ENCODE peak calls at places on chromosomes 11 and 22, in ten cellular contexts. X is AG10803, B is fibroblast of mammary gland, R is BJ, E is GM06990, M is coronary artery, T is epithelial cell of esophagus, L is transverse colon, W is choroid plexus epithelial cell, N is cardiac fibroblast. H is an unnamed sample.

GRCh38 chr11:105673089-105673488 is 63.2 kb downstream of the GRIA4 start:
- DNase-seq in R (no peak), E (no peak), X (peak), W (peak), N (peak), B (peak), M (no peak), T (peak), L (no peak), H (peak)

GRCh38 chr22:33271390-33272161 is 213.4 kb upstream of the SYN3 start:
- DNase-seq in L (peak), X (peak), B (peak), M (peak), N (peak), R (no peak), E (peak), T (no peak), W (peak), H (peak)

GRCh38 chr11:12800032-12800671 is 125.9 kb downstream of the TEAD1 start:
- DNase-seq in B (peak), E (no peak), T (peak), X (no peak), M (no peak), L (peak), R (no peak), W (peak), N (peak), H (peak)

GRCh38 chr11:6618117-6619020 is 853 bp downstream of the TPP1 start:
- DNase-seq in L (peak), X (peak), M (no peak), E (peak), N (peak), B (peak), W (peak), T (peak), R (no peak), H (peak)

GRCh38 chr22:39234157-39234793 is 10.5 kb downstream of the PDGFB start:
- DNase-seq in T (no peak), B (no peak), E (no peak), R (no peak), L (no peak), N (peak), X (no peak), W (peak), M (no peak), H (no peak)

GRCh38 chr11:82714346-82715174 is 19.1 kb downstream of the FAM181B start:
- DNase-seq in M (no peak), R (no peak), B (no peak), N (no peak), E (no peak), W (no peak), T (no peak), L (no peak), X (no peak), H (no peak)

GRCh38 chr22:26890870-26891269 is 233.5 kb downstream of the MIAT start:
- DNase-seq in W (no peak), X (no peak), M (peak), T (peak), L (no peak), B (no peak), R (no peak), E (no peak), N (no peak), H (no peak)

GRCh38 chr11:107898270-107898669 is 30.0 kb upstream of the RAB39A start:
- DNase-seq in W (peak), X (peak), T (peak), R (no peak), L (no peak), B (peak), M (no peak), N (peak), E (no peak), H (peak)

GRCh38 chr11:93814966-93815633 is 31.0 kb downstream of the MED17 start:
- DNase-seq in T (no peak), L (no peak), N (no peak), B (no peak), E (no peak), R (no peak), X (no peak), M (no peak), W (no peak), H (peak)

GRCh38 chr11:91397134-91397468 is 827.5 kb upstream of the FAT3 start:
- DNase-seq in R (no peak), M (no peak), L (no peak), B (no peak), N (no peak), W (no peak), T (no peak), X (no peak), E (no peak), H (no peak)

GRCh38 chr11:81449588-81450155 is 1284.0 kb downstream of the FAM181B start:
- DNase-seq in N (no peak), M (no peak), X (no peak), B (peak), T (peak), L (no peak), W (no peak), R (no peak), E (no peak), H (no peak)

GRCh38 chr11:78319453-78319955 is 98.1 kb downstream of the GAB2 start:
- DNase-seq in M (no peak), N (peak), W (no peak), X (peak), T (no peak), R (no peak), E (no peak), B (peak), L (peak), H (peak)

GRCh38 chr22:44154431-44154942 is 26.2 kb upstream of the PARVG start:
- DNase-seq in M (no peak), X (peak), L (no peak), T (no peak), N (peak), B (peak), E (no peak), R (no peak), W (peak), H (no peak)

GRCh38 chr22:17898375-17898774 is 124.1 kb upstream of the BID start:
- DNase-seq in B (no peak), T (no peak), E (no peak), L (no peak), N (no peak), R (no peak), M (no peak), X (no peak), W (no peak), H (no peak)

GRCh38 chr11:133265536-133265935 is 266.8 kb downstream of the OPCML start:
- DNase-seq in W (no peak), E (no peak), R (no peak), B (no peak), L (no peak), M (no peak), N (no peak), X (no peak), T (no peak), H (no peak)

GRCh38 chr11:94623120-94623735 is 56.1 kb downstream of the PIWIL4 start:
- DNase-seq in T (peak), R (peak), M (no peak), X (peak), N (peak), E (no peak), L (peak), B (peak), W (peak), H (peak)

GRCh38 chr11:119702261-119702591 is 26.8 kb downstream of the NECTIN1 start:
- DNase-seq in X (peak), R (no peak), B (peak), T (no peak), W (no peak), E (no peak), N (no peak), L (no peak), M (no peak), H (no peak)

GRCh38 chr11:128399722-128400121 is 187.6 kb downstream of the ETS1 start:
- DNase-seq in M (no peak), N (no peak), E (no peak), W (no peak), T (no peak), R (no peak), X (peak), B (no peak), L (no peak), H (no peak)

GRCh38 chr11:128400382-128401203 is 186.8 kb downstream of the ETS1 start:
- DNase-seq in B (peak), L (no peak), T (no peak), W (no peak), E (no peak), M (no peak), R (peak), N (peak), X (peak), H (peak)

GRCh38 chr11:128398517-128399152 is 188.7 kb downstream of the ETS1 start:
- DNase-seq in L (no peak), N (no peak), R (no peak), E (no peak), M (no peak), X (no peak), B (no peak), W (no peak), T (no peak), H (no peak)

GRCh38 chr11:128397362-128397761 is 190.0 kb downstream of the ETS1 start:
- DNase-seq in N (no peak), L (no peak), E (no peak), X (no peak), B (no peak), W (no peak), M (no peak), R (no peak), T (no peak), H (no peak)

DNA sequence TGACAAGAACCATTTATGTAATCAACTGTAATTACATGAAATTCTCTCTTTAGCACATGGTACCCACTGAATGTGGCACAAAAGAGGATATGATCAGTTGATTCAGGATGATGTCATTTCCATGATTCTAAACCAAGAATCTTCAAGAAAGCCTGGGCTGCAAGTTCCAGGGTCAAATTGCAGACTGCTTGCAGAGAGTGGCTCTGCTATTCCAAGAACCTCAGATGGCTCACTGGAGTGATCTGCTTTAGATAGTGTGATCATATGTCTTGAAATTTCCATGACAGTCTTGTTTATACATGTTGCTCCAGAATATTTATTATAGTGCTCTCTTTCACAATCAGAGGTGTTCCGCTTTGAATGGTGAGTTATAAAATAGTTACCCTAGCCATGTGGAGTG is 188.2 kb downstream of the ETS1 start:
- DNase-seq in N (peak), T (peak), L (no peak), B (peak), W (peak), R (peak), X (peak), M (no peak), E (peak), H (peak)
- H3K4me3 ChIP-seq in N (no peak), T (no peak), L (no peak), B (no peak), W (no peak), R (no peak), X (no peak), M (no peak), E (no peak), H (no peak)

GRCh38 chr11:8333431-8334401 is 70.0 kb upstream of the LMO1 start:
- DNase-seq in M (no peak), N (no peak), E (no peak), L (no peak), R (no peak), X (no peak), T (peak), B (peak), W (peak), H (no peak)
- TF ChIP-seq CTCF in M (no peak), N (no peak), E (no peak), L (no peak), R (no peak), X (no peak), T (no peak), B (no peak), W (no peak), H (no peak)

DNA sequence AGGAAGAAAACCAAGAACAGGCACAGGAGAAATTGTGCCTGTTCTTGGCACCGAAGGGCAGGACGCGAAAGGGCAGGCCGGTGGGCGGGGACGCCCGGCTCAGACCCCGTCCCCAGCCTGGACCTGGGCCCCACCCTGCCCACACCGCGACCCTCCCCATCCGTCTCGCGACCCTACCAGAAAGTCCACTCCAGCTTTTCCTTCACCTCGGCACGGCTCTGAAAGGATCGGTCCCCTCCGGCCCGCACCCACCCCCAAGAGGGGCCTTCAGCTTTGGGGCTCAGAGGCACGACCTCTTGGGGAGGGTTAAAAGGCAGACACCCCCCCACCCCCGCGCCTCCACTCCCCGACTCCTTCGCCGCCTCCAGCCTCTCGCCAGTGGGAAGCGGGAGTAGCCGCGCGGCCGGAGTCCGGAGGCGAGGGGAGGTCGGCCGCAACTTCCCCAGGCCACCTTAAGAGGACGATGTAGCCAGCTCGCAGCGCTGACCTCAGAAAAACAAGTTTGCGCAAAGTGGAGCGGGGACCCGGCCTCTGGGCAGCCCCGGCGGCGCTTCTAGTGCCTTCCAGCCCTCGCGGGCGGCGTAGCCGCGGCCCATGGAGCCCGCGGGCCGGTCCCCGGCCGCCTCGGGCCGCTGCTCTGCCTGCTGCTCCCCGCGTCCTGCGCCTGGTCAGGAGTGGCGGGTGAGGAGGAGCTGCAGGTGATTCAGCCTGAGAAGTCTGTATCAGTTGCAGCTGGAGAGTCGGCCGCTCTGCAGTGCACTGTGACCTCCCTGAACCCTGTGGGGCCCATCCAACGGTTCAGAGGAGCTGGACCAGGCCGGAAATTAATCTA is 4.3 kb downstream of the SEC14L6 start:
- DNase-seq in N (no peak), L (no peak), M (no peak), E (no peak), W (no peak), T (no peak), R (no peak), X (no peak), B (no peak), H (no peak)
- H3K4me3 ChIP-seq in N (peak), L (peak), M (peak), E (no peak), W (peak), T (no peak), R (peak), X (no peak), B (no peak), H (peak)

GRCh38 chr22:41498322-41498721 is 29.4 kb downstream of the ACO2 start:
- DNase-seq in X (peak), W (no peak), E (no peak), M (no peak), N (peak), L (no peak), T (peak), B (no peak), R (no peak), H (peak)

GRCh38 chr22:41500303-41500702 is 31.4 kb downstream of the ACO2 start:
- DNase-seq in T (no peak), B (no peak), E (no peak), N (no peak), L (no peak), W (no peak), M (no peak), X (no peak), R (no peak), H (no peak)

GRCh38 chr22:41499624-41500280 is 30.8 kb downstream of the ACO2 start:
- DNase-seq in R (no peak), X (no peak), W (no peak), L (no peak), B (no peak), N (no peak), T (no peak), M (no peak), E (no peak), H (no peak)

GRCh38 chr22:41504397-41504796 is 35.5 kb downstream of the ACO2 start:
- DNase-seq in T (peak), X (peak), N (peak), R (no peak), M (peak), L (no peak), W (no peak), E (peak), B (peak), H (peak)

GRCh38 chr22:41501209-41501608 is 32.3 kb downstream of the ACO2 start:
- DNase-seq in R (no peak), M (no peak), N (no peak), T (peak), B (no peak), E (no peak), X (no peak), L (no peak), W (peak), H (no peak)
- TF ChIP-seq CTCF in R (peak), M (no peak), N (peak), T (peak), B (peak), E (peak), X (peak), L (peak), W (peak), H (peak)

DNA sequence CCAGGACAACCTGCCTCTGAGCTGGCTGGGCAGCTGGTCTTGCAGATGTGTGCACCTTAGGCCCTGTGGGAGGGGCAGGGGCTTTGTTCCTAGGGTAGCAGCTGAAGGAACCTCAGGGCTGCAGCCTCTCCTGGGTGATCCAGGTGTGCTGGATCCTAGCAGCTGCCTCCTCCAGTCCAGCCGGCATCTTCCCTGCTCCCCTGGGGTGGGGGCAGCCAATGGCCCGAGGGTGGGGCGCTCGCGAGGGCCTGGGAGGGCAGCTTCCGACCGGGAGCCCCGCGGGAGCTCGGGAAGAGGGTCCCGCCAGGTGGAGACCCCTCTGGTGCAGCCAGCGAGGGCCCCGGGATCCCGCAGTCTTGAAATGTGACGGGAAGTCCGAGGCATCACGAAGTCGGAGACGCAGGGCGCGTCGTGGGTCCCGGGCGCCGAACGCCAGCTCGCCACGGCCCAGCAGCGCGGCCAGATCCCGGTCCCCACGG is 1.7 kb downstream of the IFITM1 start:
- DNase-seq in R (no peak), W (no peak), N (no peak), X (no peak), M (no peak), L (no peak), B (no peak), T (no peak), E (no peak), H (no peak)
- H3K4me3 ChIP-seq in R (peak), W (peak), N (peak), X (peak), M (peak), L (peak), B (peak), T (no peak), E (peak), H (peak)

DNA sequence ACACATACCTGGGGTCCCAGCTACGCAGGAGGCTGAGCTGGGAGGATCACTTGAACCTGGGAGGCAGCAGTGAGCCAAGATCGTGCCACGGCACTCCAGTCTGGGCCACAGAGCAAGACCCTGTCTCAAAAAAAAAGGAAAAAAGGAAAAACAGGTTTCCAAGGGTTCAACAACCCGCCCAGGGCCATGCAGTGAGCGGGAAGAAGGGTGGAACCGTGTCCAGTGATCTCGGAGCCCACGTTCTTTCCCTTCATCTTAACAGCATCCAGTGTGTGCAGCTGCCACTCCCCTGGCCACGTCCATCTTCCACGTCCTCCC is 14.9 kb upstream of the LRP5 start:
- DNase-seq in L (no peak), R (no peak), T (no peak), B (no peak), W (no peak), X (no peak), E (no peak), M (no peak), N (no peak), H (no peak)
- TF ChIP-seq CTCF in L (no peak), R (no peak), T (no peak), B (no peak), W (no peak), X (no peak), E (no peak), M (no peak), N (no peak), H (no peak)

GRCh38 chr11:122101625-122102291 is 14.3 kb downstream of the BLID start:
- DNase-seq in R (peak), X (peak), B (peak), M (peak), E (no peak), N (peak), T (peak), L (peak), W (peak), H (peak)
- H3K4me3 ChIP-seq in R (peak), X (peak), B (peak), M (peak), E (no peak), N (peak), T (peak), L (peak), W (peak), H (peak)

DNA sequence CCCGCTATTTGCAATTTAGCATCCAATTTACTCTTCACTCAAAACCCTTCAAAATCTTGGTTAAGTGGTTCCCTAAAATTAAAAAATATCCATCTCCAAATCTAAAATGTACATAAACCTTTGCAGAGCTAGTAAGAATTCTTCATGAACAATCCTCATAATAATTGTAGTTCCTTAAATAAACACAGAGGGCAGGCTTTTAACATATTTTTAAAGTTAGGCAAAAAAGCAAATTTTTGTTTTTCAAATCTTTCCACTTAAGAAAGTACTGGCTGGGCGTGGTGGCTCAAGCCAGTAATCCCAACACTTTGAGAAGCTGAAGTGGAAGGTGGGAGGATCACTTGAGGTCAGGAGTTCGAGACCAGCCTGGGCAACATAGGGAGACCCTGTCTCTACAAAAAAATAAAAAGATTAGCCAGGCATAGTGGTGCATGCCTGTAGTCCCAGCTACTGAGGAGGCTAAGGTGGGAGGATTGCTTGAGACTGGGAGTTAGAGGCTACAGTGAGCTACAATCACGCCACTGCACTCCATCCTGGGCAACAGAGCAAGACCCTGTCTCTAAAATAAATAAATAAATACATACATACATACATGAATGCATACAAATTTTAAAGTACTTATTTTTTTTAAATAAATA is 25.1 kb upstream of the PLAAT3 start:
- DNase-seq in T (no peak), N (peak), R (no peak), W (peak), M (no peak), L (no peak), X (peak), B (peak), E (no peak), H (peak)
- TF ChIP-seq CTCF in T (peak), N (peak), R (peak), W (peak), M (peak), L (peak), X (peak), B (peak), E (peak), H (peak)

GRCh38 chr22:21045585-21046294 is at the start of gene LRRC74B:
- DNase-seq in M (peak), N (peak), W (peak), B (peak), E (peak), L (peak), X (peak), R (peak), T (peak), H (peak)

GRCh38 chr22:21047035-21047661 is 1.4 kb downstream of the LRRC74B start:
- DNase-seq in W (no peak), E (no peak), X (no peak), B (no peak), L (no peak), T (no peak), R (no peak), M (no peak), N (no peak), H (no peak)

GRCh38 chr22:21042978-21043855 is 2.5 kb upstream of the LRRC74B start:
- DNase-seq in X (no peak), R (no peak), T (no peak), M (no peak), L (peak), B (peak), N (no peak), W (no peak), E (no peak), H (no peak)

GRCh38 chr22:21043856-21044535 is 1.8 kb upstream of the LRRC74B start:
- DNase-seq in X (no peak), R (no peak), E (no peak), W (no peak), T (no peak), N (no peak), B (no peak), L (no peak), M (no peak), H (no peak)

GRCh38 chr22:21044931-21045584 is 688 bp upstream of the LRRC74B start:
- DNase-seq in N (peak), E (no peak), M (no peak), B (peak), R (no peak), L (no peak), X (peak), T (no peak), W (peak), H (peak)
- H3K4me3 ChIP-seq in N (peak), E (no peak), M (peak), B (peak), R (peak), L (peak), X (peak), T (peak), W (peak), H (peak)